ENCODE peak calls at places on chromosomes 11 and 22, in seven cellular contexts. U, C, T, V, M, F and X are unnamed samples.

GRCh38 chr22:40648386-40648785 is 11.9 kb upstream of the MRTFA start:
- DNase-seq in U (no peak), C (no peak), T (no peak), V (no peak), M (no peak), F (no peak), X (no peak)

GRCh38 chr11:1832181-1832988 is 2.4 kb upstream of the SYT8 start:
- DNase-seq in U (peak), C (peak), T (no peak), V (no peak), M (no peak), F (peak), X (peak)

GRCh38 chr11:8766043-8766992 is 83.7 kb downstream of the RPL27A start:
- DNase-seq in U (no peak), C (no peak), T (no peak), V (no peak), M (no peak), F (no peak), X (no peak)

GRCh38 chr22:21032037-21032842 is at the start of gene SLC7A4:
- DNase-seq in U (no peak), C (no peak), T (no peak), V (no peak), M (no peak), F (no peak), X (no peak)

GRCh38 chr11:36122715-36123114 is 166.5 kb downstream of the COMMD9 start:
- DNase-seq in U (peak), C (no peak), T (no peak), V (no peak), M (no peak), F (no peak), X (no peak)

GRCh38 chr11:6606471-6607189 is 3.1 kb downstream of the ILK start:
- DNase-seq in U (peak), C (peak), T (peak), V (peak), M (peak), F (peak), X (peak)

GRCh38 chr11:129141748-129142475 is 50.2 kb downstream of the ARHGAP32 start:
- DNase-seq in U (peak), C (no peak), T (no peak), V (no peak), M (no peak), F (no peak), X (no peak)

GRCh38 chr11:22466809-22467208 is 128.6 kb downstream of the SLC17A6 start:
- DNase-seq in U (peak), C (no peak), T (peak), V (no peak), M (no peak), F (no peak), X (no peak)

GRCh38 chr11:130705670-130706421 is 210.4 kb downstream of the SNX19 start:
- DNase-seq in U (no peak), C (no peak), T (no peak), V (no peak), M (no peak), F (no peak), X (no peak)

GRCh38 chr22:32776397-32776796 is 25.1 kb upstream of the TIMP3 start:
- DNase-seq in U (no peak), C (no peak), T (no peak), V (no peak), M (no peak), F (no peak), X (no peak)

GRCh38 chr11:1163911-1164735 is 6.4 kb downstream of the MUC5AC start:
- DNase-seq in U (no peak), C (no peak), T (no peak), V (no peak), M (peak), F (no peak), X (no peak)

GRCh38 chr22:37681556-37682049 is 4.5 kb upstream of the NOL12 start:
- DNase-seq in U (peak), C (peak), T (peak), V (peak), M (peak), F (peak), X (peak)

GRCh38 chr22:27115816-27116256 is 458.4 kb downstream of the MIAT start:
- DNase-seq in U (peak), C (peak), T (peak), V (no peak), M (peak), F (peak), X (no peak)

GRCh38 chr11:32838505-32839274 is 9.0 kb downstream of the PRRG4 start:
- DNase-seq in U (peak), C (peak), T (no peak), V (no peak), M (no peak), F (no peak), X (no peak)

GRCh38 chr11:15557831-15558230 is 443.1 kb downstream of the INSC start:
- DNase-seq in U (no peak), C (no peak), T (no peak), V (no peak), M (no peak), F (no peak), X (no peak)

GRCh38 chr11:129894281-129895125 is 875 bp downstream of the NFRKB start:
- DNase-seq in U (no peak), C (no peak), T (peak), V (no peak), M (no peak), F (no peak), X (peak)

GRCh38 chr11:21675049-21675616 is 517.8 kb upstream of the ANO5 start:
- DNase-seq in U (no peak), C (no peak), T (no peak), V (no peak), M (no peak), F (no peak), X (no peak)

GRCh38 chr11:63719987-63720386 is 38.7 kb downstream of the RTN3 start:
- DNase-seq in U (peak), C (no peak), T (peak), V (no peak), M (no peak), F (no peak), X (no peak)

GRCh38 chr11:59053387-59053786 is 32.7 kb upstream of the GLYATL1B start:
- DNase-seq in U (peak), C (peak), T (peak), V (peak), M (no peak), F (peak), X (peak)

GRCh38 chr11:112852141-112852853 is 108.9 kb upstream of the NCAM1 start:
- DNase-seq in U (peak), C (no peak), T (peak), V (no peak), M (no peak), F (no peak), X (no peak)

GRCh38 chr11:63535734-63536133 is 874 bp upstream of the PLAAT4 start:
- DNase-seq in U (no peak), C (no peak), T (no peak), V (no peak), M (no peak), F (no peak), X (peak)

GRCh38 chr11:77705877-77706579 is 68.4 kb upstream of the CLNS1A start:
- DNase-seq in U (no peak), C (no peak), T (no peak), V (no peak), M (no peak), F (no peak), X (no peak)

GRCh38 chr22:19959043-19959586 is 17.5 kb upstream of the TXNRD2 start:
- DNase-seq in U (peak), C (peak), T (peak), V (peak), M (peak), F (peak), X (no peak)

GRCh38 chr11:50075856-50076255 is 43.2 kb downstream of the OR4C45 start:
- DNase-seq in U (no peak), C (no peak), T (no peak), V (no peak), M (no peak), F (no peak), X (no peak)

GRCh38 chr11:108221401-108221800 is 1.0 kb downstream of the NPAT start:
- DNase-seq in U (peak), C (no peak), T (no peak), V (no peak), M (no peak), F (no peak), X (no peak)

GRCh38 chr22:21865041-21865440 is 2.4 kb downstream of the MAPK1 start:
- DNase-seq in U (peak), C (peak), T (peak), V (peak), M (no peak), F (no peak), X (peak)

GRCh38 chr11:87493516-87493915 is 455.8 kb downstream of the TMEM135 start:
- DNase-seq in U (no peak), C (no peak), T (no peak), V (no peak), M (no peak), F (no peak), X (no peak)

DNA sequence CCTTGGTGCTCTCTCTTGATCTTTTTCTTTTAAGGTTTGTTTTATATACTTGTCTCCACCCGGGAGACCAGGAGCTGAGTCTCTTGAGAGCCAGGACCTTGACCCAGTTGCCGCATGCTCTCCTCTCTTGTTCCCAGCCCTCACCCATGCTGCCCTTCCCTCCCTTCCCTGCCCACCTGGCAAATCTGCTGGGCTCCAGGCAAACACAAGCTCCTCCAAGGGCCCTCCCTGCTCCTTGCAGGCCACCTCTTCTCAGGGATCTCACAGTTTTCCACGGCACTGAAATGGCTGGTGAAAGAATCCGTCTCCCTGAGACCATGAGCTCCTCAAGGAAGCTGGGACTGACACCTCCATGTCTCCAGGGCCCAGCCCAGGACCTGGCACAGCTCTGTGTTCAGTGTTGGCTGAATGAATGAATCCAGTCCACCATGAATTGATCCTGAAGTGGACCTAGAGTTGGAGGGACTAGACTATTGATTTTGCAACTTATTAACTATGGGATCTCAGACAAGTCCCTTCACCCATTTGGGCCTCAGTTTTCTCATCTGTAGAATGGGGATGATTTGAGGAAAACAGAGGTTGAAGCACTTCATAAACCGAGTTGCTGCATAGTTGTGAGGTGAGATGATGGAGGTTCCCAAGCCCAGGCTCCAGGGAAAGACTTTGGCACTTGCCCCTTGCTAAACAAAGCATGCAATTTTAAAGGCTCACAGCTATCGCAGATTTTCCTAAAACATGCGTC is 25.1 kb upstream of the FBLN1 start:
- DNase-seq in U (no peak), C (no peak), T (no peak), V (no peak), M (no peak), F (no peak), X (no peak)
- TF ChIP-seq CTCF in U (no peak), C (no peak), T (no peak), V (no peak), M (no peak), F (no peak), X (no peak)

GRCh38 chr11:119483341-119483880 is 60.4 kb upstream of the THY1 start:
- DNase-seq in U (no peak), C (no peak), T (no peak), V (no peak), M (peak), F (no peak), X (no peak)

GRCh38 chr11:119483881-119484371 is 61.0 kb upstream of the THY1 start:
- DNase-seq in U (no peak), C (no peak), T (no peak), V (no peak), M (peak), F (no peak), X (no peak)

GRCh38 chr11:119486691-119487259 is 63.8 kb upstream of the THY1 start:
- DNase-seq in U (no peak), C (no peak), T (no peak), V (no peak), M (peak), F (no peak), X (no peak)

GRCh38 chr11:119486016-119486415 is 63.0 kb upstream of the THY1 start:
- DNase-seq in U (no peak), C (no peak), T (no peak), V (no peak), M (no peak), F (no peak), X (no peak)

DNA sequence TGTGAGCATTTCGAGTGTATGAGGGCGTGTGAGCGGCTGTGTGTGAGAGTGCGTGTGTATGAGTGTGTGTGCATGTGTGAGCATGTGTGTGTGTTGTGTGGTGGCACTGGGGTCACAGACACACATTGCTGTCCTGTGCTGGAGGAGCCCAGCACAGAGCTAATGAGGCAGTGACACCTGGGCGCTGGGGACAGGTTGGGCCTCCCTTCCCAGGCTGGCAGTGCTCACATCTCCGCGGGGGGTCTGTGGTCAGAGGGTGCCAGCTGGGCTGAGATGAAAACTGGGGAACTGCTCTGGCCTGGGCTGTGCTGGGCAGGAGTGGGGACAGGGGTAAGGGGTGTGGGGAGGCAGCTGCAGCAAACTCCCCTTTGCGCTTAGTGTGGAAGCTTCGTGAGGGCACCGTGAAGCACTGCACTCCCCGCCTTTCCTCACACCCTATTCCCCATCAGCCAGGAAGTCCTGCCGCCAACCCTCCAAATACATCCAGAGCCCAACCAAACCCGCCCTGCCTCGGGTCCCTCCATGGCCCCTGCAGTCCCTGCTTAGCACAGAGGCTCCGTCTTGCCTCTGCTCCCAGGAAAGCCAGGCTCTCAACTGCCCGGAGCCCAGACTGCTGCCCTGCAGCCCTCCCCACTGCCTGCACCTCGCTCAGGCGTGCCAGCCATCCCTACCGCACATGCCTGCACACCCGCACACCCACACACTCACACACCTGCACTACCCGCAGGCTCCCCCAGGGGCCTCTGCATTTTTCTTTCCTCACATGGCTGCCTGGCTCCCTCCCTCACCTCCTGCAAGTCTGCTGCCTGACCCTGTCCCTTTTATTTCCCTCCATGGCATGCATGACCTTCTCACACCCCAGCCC is 62.0 kb upstream of the THY1 start:
- DNase-seq in U (no peak), C (no peak), T (no peak), V (peak), M (peak), F (no peak), X (peak)
- TF ChIP-seq CTCF in U (no peak), C (no peak), T (no peak), V (no peak), M (peak), F (no peak), X (peak)

GRCh38 chr11:93741094-93741881 is at the start of the genes C11orf54 and TAF1D:
- DNase-seq in U (peak), C (peak), T (peak), V (peak), M (peak), F (peak), X (peak)
- TF ChIP-seq CTCF in U (no peak), C (no peak), T (no peak), V (no peak), M (peak), F (no peak), X (no peak)

GRCh38 chr11:68893282-68893681 is 10.3 kb downstream of the MRPL21 start:
- DNase-seq in U (no peak), C (no peak), T (no peak), V (no peak), M (no peak), F (no peak), X (no peak)

GRCh38 chr11:68892576-68892975 is 11.1 kb downstream of the MRPL21 start:
- DNase-seq in U (no peak), C (no peak), T (no peak), V (no peak), M (no peak), F (no peak), X (no peak)

GRCh38 chr11:68891356-68891948 is 12.2 kb downstream of the MRPL21 start:
- DNase-seq in U (no peak), C (no peak), T (no peak), V (no peak), M (no peak), F (no peak), X (no peak)

GRCh38 chr11:68890490-68891231 is 13.0 kb downstream of the MRPL21 start:
- DNase-seq in U (peak), C (peak), T (peak), V (peak), M (no peak), F (peak), X (no peak)

GRCh38 chr11:68889948-68890446 is 13.6 kb downstream of the MRPL21 start:
- DNase-seq in U (peak), C (peak), T (peak), V (peak), M (no peak), F (no peak), X (no peak)
- TF ChIP-seq CTCF in U (peak), C (no peak), T (peak), V (peak), M (peak), F (no peak), X (no peak)

GRCh38 chr22:36351921-36352774 is 35.6 kb downstream of the MYH9 start:
- DNase-seq in U (no peak), C (no peak), T (no peak), V (no peak), M (peak), F (peak), X (no peak)

GRCh38 chr22:36352775-36353507 is 34.8 kb downstream of the MYH9 start:
- DNase-seq in U (no peak), C (no peak), T (no peak), V (peak), M (no peak), F (peak), X (no peak)

GRCh38 chr22:36349726-36350125 is 38.0 kb downstream of the MYH9 start:
- DNase-seq in U (no peak), C (no peak), T (no peak), V (no peak), M (no peak), F (no peak), X (no peak)

GRCh38 chr22:36348760-36349159 is 39.0 kb downstream of the MYH9 start:
- DNase-seq in U (no peak), C (no peak), T (no peak), V (no peak), M (no peak), F (no peak), X (no peak)

GRCh38 chr22:36350751-36351594 is 36.8 kb downstream of the MYH9 start:
- DNase-seq in U (no peak), C (peak), T (no peak), V (no peak), M (no peak), F (peak), X (no peak)
- TF ChIP-seq CTCF in U (peak), C (no peak), T (peak), V (no peak), M (no peak), F (no peak), X (no peak)